ENCODE peak calls at places on chromosomes 3 and 15, in five cellular contexts. L, V, F, A and K are unnamed samples.

GRCh38 chr3:141660598-141660947 is 77.5 kb upstream of the RNF7 start:
- DNase-seq in F (peak; percentile 18), V (no peak), L (no peak), A (no peak), K (no peak)

GRCh38 chr3:85185495-85185894 is 226.7 kb downstream of the CADM2 start:
- DNase-seq in L (no peak), F (no peak), V (no peak), A (no peak), K (no peak)

GRCh38 chr3:114494498-114494897 is 200.7 kb downstream of the TIGIT start:
- DNase-seq in V (no peak), F (no peak), A (no peak), L (no peak), K (no peak)

GRCh38 chr15:73686781-73687256 is 2.6 kb downstream of the CD276 start:
- DNase-seq in A (peak; percentile 55), F (peak; percentile 92), L (no peak), V (no peak), K (no peak)

GRCh38 chr3:177714945-177715344 is 517.7 kb upstream of the TBL1XR1 start:
- DNase-seq in V (no peak), A (no peak), L (no peak), F (no peak), K (no peak)

GRCh38 chr3:141471160-141471559 is 15.7 kb upstream of the RASA2 start:
- DNase-seq in L (no peak), A (no peak), F (peak; percentile 87), V (no peak), K (no peak)

GRCh38 chr3:187811580-187812250 is 66.4 kb upstream of the BCL6 start:
- DNase-seq in A (no peak), F (peak; percentile 65), L (no peak), V (no peak), K (no peak)

GRCh38 chr3:119352235-119352634 is 58.1 kb downstream of the ARHGAP31 start:
- DNase-seq in L (no peak), V (no peak), F (peak; percentile 46), A (no peak), K (peak; percentile 49)

GRCh38 chr3:147409143-147410121 is at the start of gene ZIC1:
- DNase-seq in L (no peak), F (no peak), V (no peak), A (no peak), K (no peak)

GRCh38 chr3:78917541-78917940 is 850.3 kb downstream of the ROBO1 start:
- DNase-seq in F (peak; percentile 82), L (no peak), A (no peak), V (no peak), K (no peak)

GRCh38 chr3:24287728-24288450 is 206.8 kb downstream of the THRB start:
- DNase-seq in A (no peak), L (no peak), F (no peak), V (peak; percentile 33), K (no peak)

GRCh38 chr3:20141306-20141705 is 44.7 kb downstream of the SGO1 start:
- DNase-seq in A (no peak), V (no peak), F (no peak), L (no peak), K (no peak)

GRCh38 chr3:89314454-89314853 is 207.0 kb downstream of the EPHA3 start:
- DNase-seq in L (peak; percentile 49), V (no peak), A (peak; percentile 29), F (peak; percentile 66), K (no peak)

GRCh38 chr3:191958980-191959671 is 498.2 kb downstream of the PYDC2 start:
- DNase-seq in F (no peak), A (no peak), L (no peak), V (no peak), K (no peak)

GRCh38 chr3:37245003-37245402 is 70.6 kb upstream of the LRRFIP2 start:
- DNase-seq in A (no peak), V (no peak), L (no peak), F (no peak), K (no peak)